ENCODE peak calls at places on chromosomes 13 and 19, in eight cellular contexts. H is foreskin fibroblast; S is progenitor cell of endocrine pancreas; P is activated CD8-positive, alpha-beta T cell treated with anti-CD3 and anti-CD28 coated beads for 36 hours; I is endothelial cell; C is brain microvascular endothelial cell; B is mucosa of descending colon; Z is suprapubic skin. Q is an unnamed sample.

GRCh38 chr13:41934994-41935393 is 25.9 kb downstream of the VWA8 start:
- DNase-seq in C (no peak), H (no peak), I (no peak), S (no peak), P (no peak), B (no peak), Z (no peak), Q (no peak)

GRCh38 chr13:102913924-102914628 is 68.2 kb downstream of the ERCC5 start:
- DNase-seq in Z (no peak), C (no peak), S (no peak), H (peak; percentile 35), P (no peak), I (no peak), B (peak; percentile 32), Q (peak; percentile 30)

GRCh38 chr19:38975861-38976271 is 324 bp upstream of the FBXO17 start:
- DNase-seq in Z (peak; percentile 69), P (no peak), I (peak; percentile 20), S (no peak), C (no peak), H (no peak), B (no peak), Q (peak; percentile 51)

GRCh38 chr19:46000497-46001246 is 5.4 kb downstream of the CCDC61 start:
- DNase-seq in P (peak; percentile 79), S (no peak), Z (no peak), C (no peak), I (peak; percentile 44), H (no peak), B (peak; percentile 85), Q (peak; percentile 35)

GRCh38 chr19:36198116-36198515 is 16.3 kb downstream of the ZNF565 start:
- DNase-seq in B (no peak), H (no peak), S (no peak), P (no peak), C (no peak), Z (no peak), I (no peak), Q (no peak)

GRCh38 chr13:34152996-34153395 is 335.0 kb downstream of the RFC3 start:
- DNase-seq in C (no peak), Z (no peak), I (no peak), P (no peak), B (no peak), H (no peak), S (no peak), Q (no peak)

GRCh38 chr19:48329167-48329891 is 4.0 kb downstream of the EMP3 start:
- DNase-seq in C (no peak), B (peak; percentile 51), S (no peak), H (no peak), P (peak; percentile 72), Z (no peak), I (no peak), Q (peak; percentile 65)

GRCh38 chr19:40530091-40530901 is 46.4 kb upstream of the SHKBP1 start:
- DNase-seq in I (peak; percentile 73), S (peak; percentile 62), C (no peak), P (peak; percentile 21), H (no peak), B (peak; percentile 23), Z (no peak), Q (no peak)

GRCh38 chr19:5891938-5892771 is 11.4 kb downstream of the NDUFA11 start:
- DNase-seq in C (peak; percentile 18), I (peak; percentile 73), H (peak; percentile 31), P (peak; percentile 34), S (peak; percentile 47), B (peak; percentile 66), Z (no peak), Q (peak; percentile 51)

GRCh38 chr13:34970961-34971360 is 28.9 kb downstream of the NBEA start:
- DNase-seq in P (no peak), C (no peak), S (no peak), I (no peak), B (no peak), Z (no peak), H (no peak), Q (no peak)

GRCh38 chr13:43991773-43992201 is 112.1 kb downstream of the LACC1 start:
- DNase-seq in B (no peak), P (no peak), H (no peak), I (no peak), S (no peak), C (no peak), Z (no peak), Q (no peak)

GRCh38 chr13:76759877-76760276 is 126.3 kb downstream of the KCTD12 start:
- DNase-seq in Z (no peak), P (no peak), B (no peak), S (no peak), H (no peak), C (peak; percentile 90), I (no peak), Q (peak; percentile 72)

GRCh38 chr19:5048091-5048726 is 79.3 kb downstream of the KDM4B start:
- DNase-seq in S (peak; percentile 77), I (peak; percentile 83), B (peak; percentile 88), Z (peak; percentile 89), P (peak; percentile 75), C (peak; percentile 69), H (peak; percentile 71), Q (peak; percentile 82)

DNA sequence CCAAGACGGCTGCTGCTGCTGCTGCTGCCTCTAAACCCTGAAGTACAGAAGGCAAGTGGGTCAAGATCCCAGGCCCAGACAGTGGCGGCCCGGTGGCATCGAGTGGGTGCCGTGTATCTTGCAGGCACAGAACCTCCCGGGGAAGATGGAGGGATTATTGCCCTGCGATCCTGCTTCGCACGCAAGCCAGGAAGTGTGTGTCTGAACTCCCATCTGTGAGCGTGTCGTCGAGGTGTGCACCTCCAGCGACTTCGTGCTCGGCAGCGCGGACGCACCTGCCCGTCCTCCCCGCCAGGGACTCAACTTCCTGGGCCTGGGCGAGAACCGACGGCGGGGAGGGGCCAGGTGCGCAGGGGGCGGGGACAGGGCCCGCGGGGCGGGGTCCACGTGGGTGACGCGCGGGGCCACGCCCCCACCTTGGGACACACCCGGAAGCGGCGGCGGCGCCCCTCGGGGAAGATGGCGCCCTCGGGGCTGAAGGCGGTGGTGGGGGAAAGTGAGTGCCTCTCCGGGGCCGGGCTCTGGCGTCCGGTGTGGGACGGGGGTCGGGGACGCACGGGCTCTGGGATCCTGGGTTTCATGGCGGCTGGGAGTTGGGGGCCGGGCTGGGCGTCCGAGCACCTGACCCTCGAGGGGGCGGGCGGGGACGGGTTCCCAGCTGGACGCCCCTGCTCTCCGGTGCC is at the start of gene STXBP2:
- DNase-seq in B (peak; percentile 95), H (no peak), S (peak; percentile 85), I (peak; percentile 66), C (no peak), Z (no peak), P (peak; percentile 92), Q (peak; percentile 58)
- TF ChIP-seq CTCF in B (peak; percentile 31), H (no peak), S (peak; percentile 38), I (no peak), C (no peak), Z (peak; percentile 14), P (peak; percentile 36), Q (no peak)

GRCh38 chr19:13840751-13841338 is 36.1 kb upstream of the NANOS3 start:
- DNase-seq in C (no peak), Z (no peak), S (no peak), P (no peak), I (no peak), B (no peak), H (no peak), Q (no peak)

GRCh38 chr19:13839938-13840750 is 36.8 kb upstream of the NANOS3 start:
- DNase-seq in H (peak; percentile 68), S (no peak), B (peak; percentile 90), Z (peak; percentile 89), C (no peak), P (peak; percentile 62), I (no peak), Q (no peak)

GRCh38 chr19:13838943-13839192 is 38.1 kb upstream of the NANOS3 start:
- DNase-seq in H (no peak), Z (peak; percentile 96), I (no peak), S (no peak), C (no peak), B (no peak), P (no peak), Q (no peak)

GRCh38 chr19:13838071-13838942 is 38.6 kb upstream of the NANOS3 start:
- DNase-seq in P (no peak), H (no peak), S (no peak), C (no peak), Z (no peak), I (no peak), B (peak; percentile 6), Q (no peak)

DNA sequence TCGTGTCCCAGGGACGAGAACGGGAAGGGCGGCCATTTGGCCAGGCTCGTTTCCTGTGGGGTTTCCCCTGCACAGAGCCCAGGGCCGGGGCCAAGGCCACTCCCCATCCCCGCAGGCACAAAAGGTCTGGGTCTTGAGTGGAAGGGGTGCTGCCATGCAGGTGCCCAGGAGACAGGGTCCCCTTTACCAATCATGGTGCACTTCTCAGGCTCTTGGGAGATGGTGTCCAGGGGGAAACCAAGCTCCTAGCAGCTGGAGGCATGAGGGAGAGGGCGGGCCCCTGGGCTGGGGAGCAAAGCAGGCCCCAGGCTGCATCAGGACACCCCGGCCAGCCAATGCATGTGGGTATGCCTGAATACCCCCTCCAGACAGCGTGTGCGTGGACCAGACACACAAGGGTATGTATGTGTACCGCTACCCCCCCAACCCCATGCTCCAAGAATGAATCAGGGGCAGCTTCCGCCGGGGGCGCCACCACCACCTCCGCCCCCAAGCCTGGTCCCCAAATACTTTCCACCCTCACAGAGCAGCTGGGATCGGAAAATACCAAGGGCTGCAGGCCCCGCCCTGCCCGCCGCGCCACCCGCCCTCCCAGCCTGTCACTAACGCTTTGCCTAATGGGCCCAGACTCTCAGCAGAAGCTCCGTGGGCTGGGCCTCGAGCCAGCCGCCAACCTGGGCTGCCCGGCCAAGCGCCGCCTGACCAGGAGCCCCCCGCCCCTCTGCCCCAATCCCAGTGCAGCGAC is 37.6 kb upstream of the NANOS3 start:
- DNase-seq in P (peak; percentile 97), S (no peak), B (peak; percentile 85), I (no peak), C (no peak), H (peak; percentile 87), Z (peak; percentile 94), Q (peak; percentile 75)
- TF ChIP-seq CTCF in P (no peak), S (no peak), B (no peak), I (no peak), C (peak; percentile 22), H (no peak), Z (no peak), Q (peak; percentile 6)

DNA sequence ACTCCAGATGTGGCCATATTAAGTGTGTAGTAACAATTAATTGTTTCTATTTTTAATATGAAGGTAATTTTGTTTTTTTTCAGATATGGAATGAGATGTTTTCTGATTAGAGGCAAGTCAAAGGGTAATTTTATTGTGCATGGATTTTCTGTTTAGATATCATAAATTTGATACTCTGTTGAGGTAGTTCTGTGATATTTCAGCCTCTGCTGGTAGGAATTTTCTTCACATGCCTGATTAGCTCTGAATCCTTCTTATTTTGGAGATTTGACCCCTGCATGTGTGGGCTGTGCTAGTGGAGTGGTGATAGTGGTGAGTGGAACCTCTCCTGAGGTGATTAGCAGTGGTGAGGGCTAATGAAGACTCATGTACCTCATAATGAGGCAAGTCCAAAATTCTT is 301.4 kb downstream of the GPC5 start:
- DNase-seq in B (no peak), Z (no peak), H (no peak), P (no peak), S (no peak), I (no peak), C (no peak), Q (no peak)
- TF ChIP-seq CTCF in B (no peak), Z (no peak), H (no peak), P (no peak), S (peak; percentile 19), I (no peak), C (no peak), Q (no peak)

DNA sequence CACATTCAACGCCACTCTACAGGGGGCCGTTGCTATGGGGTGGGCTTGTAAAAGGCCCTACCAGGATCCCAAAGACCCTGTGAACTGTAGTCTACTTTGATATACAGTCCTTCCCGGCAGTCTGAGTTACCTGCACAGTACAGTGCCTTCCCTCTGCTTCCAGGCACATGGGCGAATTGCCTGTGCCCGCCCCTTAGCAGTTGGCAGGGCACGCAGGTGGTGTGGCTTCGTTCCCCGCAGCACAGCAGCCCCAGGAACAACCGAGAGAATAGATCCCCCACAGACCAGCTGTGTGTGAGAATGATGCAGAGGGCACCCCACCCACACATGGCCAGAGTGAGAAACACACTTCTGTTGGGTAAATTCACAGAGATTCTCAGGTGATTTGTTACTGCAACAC is 60.6 kb downstream of the MRPL57 start:
- DNase-seq in P (no peak), B (no peak), C (no peak), Z (no peak), S (no peak), I (no peak), H (no peak), Q (no peak)
- TF ChIP-seq CTCF in P (no peak), B (no peak), C (no peak), Z (no peak), S (no peak), I (no peak), H (no peak), Q (no peak)

Q was measured in choroid plexus epithelial cell.